ENCODE peak calls at places on chromosomes 3 and 15, in eight cellular contexts. Y is heart left ventricle, M is A549, C is tibial nerve, D is ovary, A is HCT116, F is body of pancreas, I is transverse colon. H is an unnamed sample.

GRCh38 chr3:134406331-134407246 is 32.3 kb upstream of the AMOTL2 start:
- DNase-seq in Y (peak), M (no peak), C (no peak), D (no peak), A (no peak), F (peak), I (peak), H (no peak)

GRCh38 chr3:72219752-72220151 is 434.8 kb upstream of the PROK2 start:
- DNase-seq in Y (no peak), M (no peak), C (no peak), D (no peak), A (no peak), F (no peak), I (no peak), H (no peak)

GRCh38 chr3:9947025-9947995 is 4.9 kb downstream of the PRRT3 start:
- DNase-seq in Y (peak), M (peak), C (peak), D (peak), A (peak), F (peak), I (peak), H (peak)

GRCh38 chr15:58433597-58434333 is 2.0 kb downstream of the LIPC start:
- DNase-seq in Y (no peak), M (no peak), C (no peak), D (no peak), A (no peak), F (no peak), I (no peak), H (peak)

GRCh38 chr3:57792198-57792597 is 36.1 kb downstream of the SLMAP start:
- DNase-seq in Y (no peak), M (no peak), C (no peak), D (no peak), A (no peak), F (no peak), I (no peak), H (no peak)

GRCh38 chr3:45950686-45951600 is 7.7 kb downstream of the CXCR6 start:
- DNase-seq in Y (no peak), M (no peak), C (no peak), D (no peak), A (no peak), F (no peak), I (no peak), H (peak)

GRCh38 chr3:128170866-128171516 is 17.7 kb downstream of the EEFSEC start:
- DNase-seq in Y (peak), M (peak), C (no peak), D (peak), A (peak), F (peak), I (peak), H (peak)

GRCh38 chr3:133915685-133916639 is 20.3 kb upstream of the RAB6B start:
- DNase-seq in Y (no peak), M (no peak), C (no peak), D (no peak), A (no peak), F (no peak), I (no peak), H (no peak)

GRCh38 chr15:92618121-92618520 is 37.5 kb downstream of the FAM174B start:
- DNase-seq in Y (no peak), M (no peak), C (no peak), D (no peak), A (no peak), F (peak), I (no peak), H (no peak)

GRCh38 chr3:175163686-175164085 is 304.6 kb downstream of the NAALADL2 start:
- DNase-seq in Y (no peak), M (no peak), C (no peak), D (no peak), A (no peak), F (no peak), I (no peak), H (no peak)

GRCh38 chr3:113124256-113124830 is 87.0 kb upstream of the BOC start:
- DNase-seq in Y (no peak), M (no peak), C (no peak), D (no peak), A (no peak), F (no peak), I (no peak), H (no peak)

GRCh38 chr3:136334209-136334608 is 84.1 kb downstream of the PCCB start:
- DNase-seq in Y (no peak), M (no peak), C (no peak), D (no peak), A (no peak), F (no peak), I (no peak), H (no peak)

GRCh38 chr15:74203914-74204431 is 1.4 kb upstream of the STRA6 start:
- DNase-seq in Y (no peak), M (no peak), C (peak), D (peak), A (no peak), F (no peak), I (no peak), H (no peak)

GRCh38 chr3:40847571-40847992 is 322.8 kb downstream of the ZNF621 start:
- DNase-seq in Y (peak), M (no peak), C (no peak), D (peak), A (no peak), F (no peak), I (no peak), H (no peak)

GRCh38 chr3:2765002-2765579 is 345.1 kb downstream of the IL5RA start:
- DNase-seq in Y (no peak), M (no peak), C (no peak), D (no peak), A (no peak), F (no peak), I (no peak), H (no peak)

GRCh38 chr3:58898513-58898912 is 151.3 kb downstream of the CFAP20DC start:
- DNase-seq in Y (no peak), M (no peak), C (no peak), D (no peak), A (no peak), F (no peak), I (no peak), H (no peak)

GRCh38 chr3:140216249-140216648 is 281.3 kb downstream of the CLSTN2 start:
- DNase-seq in Y (no peak), M (peak), C (no peak), D (no peak), A (no peak), F (no peak), I (no peak), H (no peak)

GRCh38 chr15:48456126-48456525 is 124.9 kb downstream of the DUT start:
- DNase-seq in Y (no peak), M (no peak), C (no peak), D (no peak), A (no peak), F (no peak), I (no peak), H (no peak)
- TF ChIP-seq POLR2A in Y (no peak), M (no peak), C (no peak), D (no peak), A (no peak), F (no peak), I (no peak), H (no peak)

GRCh38 chr3:182142928-182143327 is 431.2 kb downstream of the SOX2 start:
- DNase-seq in Y (no peak), M (no peak), C (no peak), D (no peak), A (no peak), F (no peak), I (no peak), H (no peak)
- H3K4me3 ChIP-seq in Y (no peak), M (no peak), C (no peak), D (no peak), A (no peak), F (no peak), I (no peak), H (no peak)

GRCh38 chr15:31010036-31010435 is 18.6 kb upstream of the MTMR10 start:
- DNase-seq in Y (no peak), M (no peak), C (no peak), D (no peak), A (no peak), F (no peak), I (no peak), H (no peak)

GRCh38 chr15:31014608-31014925 is 23.1 kb upstream of the MTMR10 start:
- DNase-seq in Y (no peak), M (no peak), C (no peak), D (no peak), A (no peak), F (no peak), I (no peak), H (no peak)

GRCh38 chr15:31016446-31016915 is 25.1 kb upstream of the MTMR10 start:
- DNase-seq in Y (no peak), M (no peak), C (no peak), D (no peak), A (no peak), F (no peak), I (no peak), H (no peak)

GRCh38 chr15:31013863-31014607 is 22.6 kb upstream of the MTMR10 start:
- DNase-seq in Y (no peak), M (no peak), C (no peak), D (no peak), A (no peak), F (no peak), I (no peak), H (no peak)

DNA sequence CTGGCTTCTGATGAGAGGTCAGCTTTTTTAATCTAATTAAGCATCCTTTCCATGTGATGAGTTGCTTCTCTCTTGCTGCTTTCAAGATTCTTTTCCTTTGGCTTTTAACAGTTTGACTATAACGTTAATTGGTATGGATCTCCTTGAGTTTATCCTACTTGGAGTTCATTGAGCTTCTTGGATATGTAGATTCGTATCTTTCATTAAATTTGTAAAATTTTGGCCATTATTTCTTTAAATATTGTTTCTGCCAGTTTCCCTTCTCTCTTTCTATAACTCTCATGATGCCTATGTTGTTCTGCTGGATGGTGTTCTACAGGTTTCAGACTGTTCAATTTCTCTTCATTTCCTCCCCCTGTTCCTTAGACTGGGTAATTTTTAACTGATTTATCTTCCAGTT is 21.0 kb upstream of the MTMR10 start:
- DNase-seq in Y (no peak), M (no peak), C (no peak), D (no peak), A (no peak), F (no peak), I (no peak), H (no peak)
- TF ChIP-seq CTCF in Y (no peak), M (no peak), C (no peak), D (no peak), A (no peak), F (no peak), I (no peak), H (no peak)

GRCh38 chr3:64084640-64085039 is 61.3 kb upstream of the PSMD6 start:
- DNase-seq in Y (no peak), M (peak), C (no peak), D (no peak), A (peak), F (no peak), I (no peak), H (no peak)
- TF ChIP-seq POLR2A in Y (no peak), M (no peak), C (no peak), D (no peak), A (no peak), F (no peak), I (no peak), H (no peak)

GRCh38 chr3:153752405-153753027 is 368.7 kb upstream of the ARHGEF26 start:
- DNase-seq in Y (no peak), M (no peak), C (no peak), D (no peak), A (no peak), F (no peak), I (no peak), H (no peak)
- H3K4me3 ChIP-seq in Y (no peak), M (no peak), C (no peak), D (no peak), A (no peak), F (no peak), I (no peak), H (no peak)

DNA sequence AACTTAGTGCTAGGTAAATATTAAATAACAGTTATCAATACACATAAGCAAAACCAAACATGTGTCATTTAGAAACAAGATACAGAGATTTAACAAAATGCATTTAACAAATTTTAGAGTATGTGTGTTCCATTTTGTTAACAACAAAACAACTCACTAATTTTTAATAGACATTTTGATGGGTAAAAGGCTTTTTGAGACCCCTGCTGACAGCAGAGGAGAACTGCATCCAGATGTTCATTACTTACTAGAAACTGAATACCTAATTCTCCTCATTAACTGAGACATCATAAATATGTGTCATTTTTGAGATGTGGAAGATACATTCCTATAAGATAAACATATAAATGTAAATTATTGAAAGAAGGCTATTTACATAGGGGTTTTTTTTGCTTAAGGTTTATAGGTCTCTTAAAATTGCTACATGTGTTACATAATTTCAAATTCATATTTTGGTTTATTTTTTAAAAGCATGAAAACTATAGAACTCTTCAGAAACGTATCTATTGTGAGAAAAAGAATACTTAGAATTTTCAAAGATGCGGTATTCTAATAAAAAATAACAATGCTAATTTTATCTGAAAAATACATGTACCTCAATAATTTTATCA is 1009.8 kb downstream of the TUSC7 start:
- DNase-seq in Y (no peak), M (peak), C (no peak), D (no peak), A (peak), F (no peak), I (no peak), H (no peak)
- TF ChIP-seq CTCF in Y (peak), M (peak), C (peak), D (no peak), A (peak), F (peak), I (peak), H (no peak)